ENCODE peak calls at places on chromosomes 5 and 9, in ten cellular contexts. H is KBM-7; E is nucleus accumbens; A is COR-L47; C is NCI-H460; Y is skeletal muscle cell; X is stimulated activated CD4-positive, alpha-beta T cell treated with anti-CD3 and anti-CD28 coated beads, Interleukin-1b, Interleukin-23, amount 100 ng/mL, for 24 hours; W is activated naive CD8-positive, alpha-beta T cell treated with anti-CD3 and anti-CD28 coated beads for 36 hours; Z is endothelial cell; B is glutamatergic neuron. F is an unnamed sample.

GRCh38 chr9:36164989-36165388 is 4.2 kb upstream of the CCIN start:
- DNase-seq in H (no peak), E (no peak), A (no peak), C (no peak), Y (no peak), X (no peak), W (no peak), Z (no peak), B (no peak), F (no peak)

GRCh38 chr9:96048116-96048953 is 172.8 kb downstream of the ERCC6L2 start:
- DNase-seq in H (no peak), E (no peak), A (no peak), C (no peak), Y (no peak), X (no peak), W (peak; percentile 68), Z (no peak), B (no peak), F (no peak)

GRCh38 chr9:116870566-116870965 is 183.5 kb downstream of the TRIM32 start:
- DNase-seq in H (no peak), E (no peak), A (no peak), C (no peak), Y (no peak), X (no peak), W (no peak), Z (no peak), B (no peak), F (peak; percentile 91)

GRCh38 chr5:171647043-171647899 is 138.3 kb upstream of the SMIM23 start:
- DNase-seq in H (no peak), E (no peak), A (no peak), C (peak; percentile 11), Y (peak; percentile 29), X (no peak), W (no peak), Z (no peak), B (peak; percentile 72), F (no peak)

GRCh38 chr5:91474201-91474600 is 91.1 kb upstream of the ARRDC3 start:
- DNase-seq in H (no peak), E (no peak), A (no peak), C (no peak), Y (no peak), X (no peak), W (no peak), Z (no peak), B (no peak), F (no peak)

GRCh38 chr5:127011151-127011550 is 19.2 kb downstream of the MARCHF3 start:
- DNase-seq in H (no peak), E (no peak), A (no peak), C (no peak), Y (peak; percentile 90), X (no peak), W (no peak), Z (no peak), B (no peak), F (no peak)

GRCh38 chr9:76415731-76416130 is 21.5 kb upstream of the RFK start:
- DNase-seq in H (no peak), E (no peak), A (peak; percentile 88), C (no peak), Y (no peak), X (no peak), W (no peak), Z (no peak), B (no peak), F (no peak)

GRCh38 chr5:124199902-124200301 is 546.5 kb downstream of the ZNF608 start:
- DNase-seq in H (no peak), E (no peak), A (no peak), C (peak; percentile 26), Y (no peak), X (no peak), W (no peak), Z (no peak), B (no peak), F (no peak)

GRCh38 chr9:110334871-110335270 is 2.8 kb downstream of the TXNDC8 start:
- DNase-seq in H (no peak), E (no peak), A (no peak), C (no peak), Y (no peak), X (no peak), W (no peak), Z (no peak), B (no peak), F (no peak)

GRCh38 chr5:83839256-83839655 is 118.6 kb upstream of the HAPLN1 start:
- DNase-seq in H (no peak), E (no peak), A (no peak), C (no peak), Y (no peak), X (no peak), W (no peak), Z (no peak), B (no peak), F (no peak)

GRCh38 chr5:66713998-66714397 is 117.8 kb downstream of the MAST4 start:
- DNase-seq in H (no peak), E (no peak), A (no peak), C (peak; percentile 1), Y (no peak), X (no peak), W (no peak), Z (no peak), B (no peak), F (no peak)

GRCh38 chr9:90343360-90343759 is 299.3 kb downstream of the DIRAS2 start:
- DNase-seq in H (peak; percentile 1), E (no peak), A (peak; percentile 45), C (no peak), Y (no peak), X (no peak), W (no peak), Z (no peak), B (no peak), F (no peak)

GRCh38 chr5:143396353-143396940 is 7.0 kb downstream of the NR3C1 start:
- DNase-seq in H (no peak), E (no peak), A (no peak), C (no peak), Y (no peak), X (no peak), W (no peak), Z (no peak), B (no peak), F (no peak)

GRCh38 chr5:865168-865521 is 14.4 kb upstream of the ZDHHC11 start:
- DNase-seq in H (no peak), E (no peak), A (no peak), C (no peak), Y (no peak), X (no peak), W (no peak), Z (no peak), B (no peak), F (no peak)

GRCh38 chr5:175494271-175495183 is 16.2 kb downstream of the SFXN1 start:
- DNase-seq in H (no peak), E (no peak), A (no peak), C (no peak), Y (no peak), X (no peak), W (no peak), Z (no peak), B (no peak), F (no peak)

GRCh38 chr5:90119531-90119940 is 290.0 kb downstream of the CETN3 start:
- DNase-seq in H (no peak), E (no peak), A (no peak), C (no peak), Y (no peak), X (no peak), W (no peak), Z (no peak), B (no peak), F (no peak)

GRCh38 chr5:84014966-84015365 is 294.3 kb upstream of the HAPLN1 start:
- DNase-seq in H (no peak), E (no peak), A (no peak), C (no peak), Y (no peak), X (no peak), W (no peak), Z (no peak), B (no peak), F (no peak)

GRCh38 chr5:946720-947625 is 54.3 kb downstream of the TRIP13 start:
- DNase-seq in H (no peak), E (no peak), A (no peak), C (no peak), Y (no peak), X (no peak), W (no peak), Z (no peak), B (no peak), F (peak; percentile 65)

GRCh38 chr9:33446507-33447403 is 638 bp downstream of the AQP3 start:
- DNase-seq in H (peak; percentile 88), E (no peak), A (no peak), C (no peak), Y (peak; percentile 50), X (peak; percentile 30), W (peak; percentile 64), Z (no peak), B (peak; percentile 49), F (no peak)

GRCh38 chr9:97602430-97602829 is 30.7 kb downstream of the TSTD2 start:
- DNase-seq in H (no peak), E (no peak), A (no peak), C (no peak), Y (no peak), X (no peak), W (no peak), Z (no peak), B (no peak), F (no peak)

GRCh38 chr5:157046041-157046440 is 12.9 kb downstream of the HAVCR1 start:
- DNase-seq in H (no peak), E (no peak), A (no peak), C (no peak), Y (no peak), X (no peak), W (peak; percentile 11), Z (no peak), B (no peak), F (no peak)

GRCh38 chr9:118643118-118643517 is 726.1 kb downstream of the BRINP1 start:
- DNase-seq in H (no peak), E (no peak), A (no peak), C (no peak), Y (peak; percentile 8), X (no peak), W (no peak), Z (no peak), B (no peak), F (peak; percentile 69)

GRCh38 chr5:98414938-98415337 is 358.5 kb upstream of the RGMB start:
- DNase-seq in H (no peak), E (no peak), A (no peak), C (no peak), Y (peak; percentile 87), X (no peak), W (no peak), Z (no peak), B (no peak), F (peak; percentile 56)

GRCh38 chr5:12794476-12795332 is 890.5 kb upstream of the CTNND2 start:
- DNase-seq in H (no peak), E (no peak), A (no peak), C (no peak), Y (no peak), X (no peak), W (no peak), Z (no peak), B (no peak), F (no peak)

GRCh38 chr5:100252040-100252439 is 283.1 kb upstream of the FAM174A start:
- DNase-seq in H (no peak), E (no peak), A (no peak), C (no peak), Y (no peak), X (no peak), W (no peak), Z (no peak), B (no peak), F (no peak)